ENCODE peak calls at places on chromosomes 16 and 17, in seven cellular contexts. One of them, this sample, is unnamed.

GRCh38 chr17:80785477-80786178 is 206.0 kb upstream of the CHMP6 start:
- DNase-seq in adipocyte: no peak
- DNase-seq in A172: no peak
- DNase-seq in posterior cingulate gyrus: peak
- DNase-seq in heart left ventricle: no peak
- DNase-seq in NCI-H1436: no peak
- DNase-seq in left ventricle myocardium inferior: no peak
- DNase-seq in this sample: no peak

GRCh38 chr16:69329369-69330285 is 761 bp downstream of the PDF start:
- DNase-seq in adipocyte: no peak
- DNase-seq in A172: no peak
- DNase-seq in posterior cingulate gyrus: no peak
- DNase-seq in heart left ventricle: peak
- DNase-seq in NCI-H1436: no peak
- DNase-seq in left ventricle myocardium inferior: no peak
- DNase-seq in this sample: peak

GRCh38 chr16:56357765-56358322 is 67.5 kb downstream of the AMFR start:
- DNase-seq in adipocyte: no peak
- DNase-seq in A172: no peak
- DNase-seq in posterior cingulate gyrus: no peak
- DNase-seq in heart left ventricle: no peak
- DNase-seq in NCI-H1436: no peak
- DNase-seq in left ventricle myocardium inferior: peak
- DNase-seq in this sample: peak

GRCh38 chr16:55280622-55281021 is 43.4 kb upstream of the IRX6 start:
- DNase-seq in adipocyte: no peak
- DNase-seq in A172: no peak
- DNase-seq in posterior cingulate gyrus: no peak
- DNase-seq in heart left ventricle: no peak
- DNase-seq in NCI-H1436: no peak
- DNase-seq in left ventricle myocardium inferior: no peak
- DNase-seq in this sample: no peak

GRCh38 chr17:12584727-12585126 is 81.0 kb upstream of the MYOCD start:
- DNase-seq in adipocyte: no peak
- DNase-seq in A172: no peak
- DNase-seq in posterior cingulate gyrus: no peak
- DNase-seq in heart left ventricle: no peak
- DNase-seq in NCI-H1436: no peak
- DNase-seq in left ventricle myocardium inferior: no peak
- DNase-seq in this sample: no peak

GRCh38 chr17:7834554-7834890 is 505 bp downstream of the KDM6B start:
- DNase-seq in adipocyte: peak
- DNase-seq in A172: peak
- DNase-seq in posterior cingulate gyrus: no peak
- DNase-seq in heart left ventricle: peak
- DNase-seq in NCI-H1436: no peak
- DNase-seq in left ventricle myocardium inferior: peak
- DNase-seq in this sample: peak

GRCh38 chr16:19860146-19861030 is 24.3 kb downstream of the GPRC5B start:
- DNase-seq in adipocyte: peak
- DNase-seq in A172: peak
- DNase-seq in posterior cingulate gyrus: no peak
- DNase-seq in heart left ventricle: no peak
- DNase-seq in NCI-H1436: no peak
- DNase-seq in left ventricle myocardium inferior: no peak
- DNase-seq in this sample: no peak

GRCh38 chr16:31535737-31536136 is 8.0 kb downstream of the AHSP start:
- DNase-seq in adipocyte: no peak
- DNase-seq in A172: no peak
- DNase-seq in posterior cingulate gyrus: no peak
- DNase-seq in heart left ventricle: no peak
- DNase-seq in NCI-H1436: no peak
- DNase-seq in left ventricle myocardium inferior: no peak
- DNase-seq in this sample: no peak

GRCh38 chr16:4021070-4021779 is 95.0 kb downstream of the ADCY9 start:
- DNase-seq in adipocyte: no peak
- DNase-seq in A172: no peak
- DNase-seq in posterior cingulate gyrus: no peak
- DNase-seq in heart left ventricle: no peak
- DNase-seq in NCI-H1436: peak
- DNase-seq in left ventricle myocardium inferior: no peak
- DNase-seq in this sample: no peak

GRCh38 chr16:2584742-2585650 is 47.2 kb downstream of the PDPK1 start:
- DNase-seq in adipocyte: no peak
- DNase-seq in A172: no peak
- DNase-seq in posterior cingulate gyrus: peak
- DNase-seq in heart left ventricle: peak
- DNase-seq in NCI-H1436: no peak
- DNase-seq in left ventricle myocardium inferior: peak
- DNase-seq in this sample: peak

GRCh38 chr17:56912105-56912999 is 1.5 kb downstream of the TRIM25 start:
- DNase-seq in adipocyte: peak
- DNase-seq in A172: no peak
- DNase-seq in posterior cingulate gyrus: no peak
- DNase-seq in heart left ventricle: peak
- DNase-seq in NCI-H1436: no peak
- DNase-seq in left ventricle myocardium inferior: peak
- DNase-seq in this sample: peak

GRCh38 chr16:80583466-80583865 is 42.7 kb downstream of the DYNLRB2 start:
- DNase-seq in adipocyte: peak
- DNase-seq in A172: peak
- DNase-seq in posterior cingulate gyrus: peak
- DNase-seq in heart left ventricle: no peak
- DNase-seq in NCI-H1436: no peak
- DNase-seq in left ventricle myocardium inferior: peak
- DNase-seq in this sample: no peak

GRCh38 chr17:47741109-47741792 is 8.2 kb downstream of the TBX21 start:
- DNase-seq in adipocyte: no peak
- DNase-seq in A172: no peak
- DNase-seq in posterior cingulate gyrus: no peak
- DNase-seq in heart left ventricle: no peak
- DNase-seq in NCI-H1436: no peak
- DNase-seq in left ventricle myocardium inferior: no peak
- DNase-seq in this sample: no peak

GRCh38 chr17:58831780-58832179 is 76.1 kb downstream of the PPM1E start:
- DNase-seq in adipocyte: no peak
- DNase-seq in A172: no peak
- DNase-seq in posterior cingulate gyrus: no peak
- DNase-seq in heart left ventricle: no peak
- DNase-seq in NCI-H1436: no peak
- DNase-seq in left ventricle myocardium inferior: no peak
- DNase-seq in this sample: no peak

GRCh38 chr17:8532021-8532420 is 96.3 kb downstream of the NDEL1 start:
- DNase-seq in adipocyte: peak
- DNase-seq in A172: no peak
- DNase-seq in posterior cingulate gyrus: no peak
- DNase-seq in heart left ventricle: no peak
- DNase-seq in NCI-H1436: no peak
- DNase-seq in left ventricle myocardium inferior: no peak
- DNase-seq in this sample: no peak

This sample was measured in testis.